ENCODE peak calls at places on chromosomes 12 and 14, in nine cellular contexts. G is transverse colon, U is breast epithelium, B is body of pancreas, Y is K562, F is heart left ventricle, P is HepG2, C is IMR-90, D is esophagus squamous epithelium. R is an unnamed sample.

GRCh38 chr12:108862588-108862959 is 5.2 kb upstream of the SSH1 start:
- DNase-seq in F (no peak), G (no peak), C (no peak), Y (no peak), D (no peak), U (no peak), P (no peak), B (no peak), R (no peak)

GRCh38 chr12:9367828-9368227 is 159.6 kb upstream of the PZP start:
- DNase-seq in U (no peak), F (no peak), D (no peak), B (no peak), C (no peak), P (no peak), G (no peak), Y (no peak), R (no peak)

GRCh38 chr14:25121342-25122129 is 71.6 kb upstream of the STXBP6 start:
- DNase-seq in G (no peak), P (peak), F (no peak), D (no peak), Y (peak), U (no peak), C (peak), B (no peak), R (no peak)

GRCh38 chr14:96762650-96763049 is 34.5 kb upstream of the VRK1 start:
- DNase-seq in D (no peak), C (peak), P (peak), Y (peak), F (no peak), G (no peak), U (no peak), B (peak), R (peak)

GRCh38 chr12:65832217-65832616 is 7.9 kb downstream of the HMGA2 start:
- DNase-seq in Y (no peak), C (no peak), B (no peak), P (no peak), G (no peak), U (no peak), D (no peak), F (no peak), R (no peak)

GRCh38 chr12:112806721-112807120 is 15.2 kb downstream of the RPH3A start:
- DNase-seq in U (no peak), C (no peak), B (no peak), Y (no peak), F (no peak), P (no peak), G (no peak), D (no peak), R (no peak)

GRCh38 chr14:68687746-68688145 is 105.1 kb downstream of the ZFP36L1 start:
- DNase-seq in U (no peak), F (no peak), G (no peak), C (peak), B (no peak), Y (no peak), P (no peak), D (no peak), R (no peak)

GRCh38 chr12:50924439-50925341 is 27.7 kb upstream of the HIGD1C start:
- DNase-seq in P (peak), B (peak), D (peak), G (peak), C (peak), Y (peak), U (peak), F (peak), R (peak)

GRCh38 chr14:23301288-23301968 is 1.2 kb downstream of the PPP1R3E start:
- DNase-seq in B (peak), G (peak), U (peak), D (peak), Y (peak), C (peak), F (peak), P (peak), R (peak)

GRCh38 chr12:93042283-93042682 is 113.2 kb upstream of the EEA1 start:
- DNase-seq in B (no peak), U (no peak), F (no peak), C (peak), D (no peak), P (no peak), Y (no peak), G (no peak), R (no peak)

GRCh38 chr14:59481407-59482119 is 2.6 kb downstream of the L3HYPDH start:
- DNase-seq in U (no peak), F (no peak), B (no peak), C (peak), D (no peak), Y (no peak), G (no peak), P (peak), R (no peak)

GRCh38 chr12:127652281-127652680 is 614.7 kb upstream of the TMEM132C start:
- DNase-seq in B (no peak), F (no peak), D (no peak), G (no peak), C (no peak), P (no peak), Y (no peak), U (no peak), R (no peak)

GRCh38 chr12:66514581-66514980 is 164.3 kb downstream of the GRIP1 start:
- DNase-seq in P (no peak), D (no peak), G (no peak), C (no peak), F (no peak), U (no peak), Y (no peak), B (no peak), R (no peak)

GRCh38 chr12:12859690-12860089 is 31.7 kb upstream of the GPRC5A start:
- DNase-seq in F (no peak), G (no peak), B (no peak), Y (no peak), P (no peak), D (no peak), U (no peak), C (peak), R (peak)

GRCh38 chr14:64857979-64858740 is 21.5 kb downstream of the SPTB start:
- DNase-seq in D (no peak), U (no peak), B (no peak), P (no peak), F (no peak), Y (no peak), C (no peak), G (no peak), R (no peak)

GRCh38 chr14:64856528-64857445 is 22.9 kb downstream of the SPTB start:
- DNase-seq in F (no peak), G (no peak), D (no peak), U (no peak), C (no peak), B (no peak), Y (no peak), P (no peak), R (no peak)

GRCh38 chr14:64860039-64860438 is 19.7 kb downstream of the SPTB start:
- DNase-seq in C (no peak), G (no peak), D (no peak), B (no peak), U (no peak), P (no peak), F (no peak), Y (no peak), R (peak)

GRCh38 chr14:64861916-64862315 is 17.8 kb downstream of the SPTB start:
- DNase-seq in B (no peak), G (no peak), F (no peak), D (no peak), Y (no peak), P (no peak), C (no peak), U (no peak), R (no peak)

DNA sequence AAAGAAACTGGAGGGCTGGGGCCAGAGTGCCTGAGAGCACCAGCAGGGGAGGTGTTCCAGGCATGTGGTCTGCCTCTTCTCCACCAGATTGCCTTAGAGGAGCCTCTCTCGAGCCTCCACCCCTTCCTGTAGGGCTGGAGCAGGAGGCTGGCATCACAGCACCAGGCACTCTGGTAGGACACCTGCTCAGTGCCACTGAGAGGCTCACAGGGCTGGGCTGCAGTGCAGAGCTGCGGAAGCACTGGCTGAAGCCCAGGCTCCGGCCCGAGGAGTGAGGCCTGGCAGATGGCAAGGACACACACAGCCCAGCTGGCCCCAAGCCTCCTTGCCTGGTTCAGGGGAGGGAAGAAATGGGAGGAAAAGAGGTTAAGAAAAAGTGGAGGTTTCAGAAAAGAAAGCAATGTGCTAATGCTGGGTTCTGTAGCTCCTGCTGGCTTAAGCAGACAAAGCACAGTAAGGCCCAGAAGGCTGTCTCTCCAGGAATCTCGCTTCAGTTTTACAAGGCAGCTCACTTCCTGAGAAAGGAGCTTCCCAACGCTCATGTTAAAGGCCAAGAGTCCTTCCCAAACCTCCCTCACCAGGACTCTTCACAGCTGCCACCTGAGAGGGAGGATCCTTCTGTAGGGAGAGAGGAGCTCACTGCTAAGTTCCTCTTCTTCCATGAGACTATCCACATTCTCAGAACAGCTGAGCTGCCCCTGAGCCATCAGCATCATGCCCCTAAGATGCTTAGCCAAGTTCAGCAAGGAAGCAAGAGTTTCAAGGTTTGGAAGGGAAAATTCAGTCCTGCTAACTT is 23.8 kb downstream of the SPTB start:
- DNase-seq in P (no peak), C (no peak), F (no peak), Y (no peak), G (no peak), D (no peak), B (peak), U (no peak), R (no peak)
- TF ChIP-seq POLR2A in P (no peak), C (no peak), F (no peak), Y (no peak), G (no peak), D (no peak), B (no peak), U (no peak), R (no peak)

GRCh38 chr12:104957388-104958008 is 592 bp downstream of the SLC41A2 start:
- DNase-seq in B (no peak), G (peak), U (no peak), Y (no peak), F (no peak), D (no peak), P (no peak), C (no peak), R (no peak)

GRCh38 chr12:104956870-104957301 is 1.2 kb downstream of the SLC41A2 start:
- DNase-seq in B (no peak), G (no peak), D (no peak), P (no peak), C (peak), F (no peak), Y (no peak), U (no peak), R (no peak)

GRCh38 chr12:104960464-104960863 is 2.4 kb upstream of the SLC41A2 start:
- DNase-seq in B (no peak), C (no peak), Y (no peak), G (no peak), P (no peak), U (no peak), D (no peak), F (no peak), R (no peak)

GRCh38 chr12:104958946-104959841 is 1.1 kb upstream of the SLC41A2 start:
- DNase-seq in G (no peak), P (peak), D (no peak), F (no peak), Y (peak), B (peak), U (no peak), C (peak), R (peak)

DNA sequence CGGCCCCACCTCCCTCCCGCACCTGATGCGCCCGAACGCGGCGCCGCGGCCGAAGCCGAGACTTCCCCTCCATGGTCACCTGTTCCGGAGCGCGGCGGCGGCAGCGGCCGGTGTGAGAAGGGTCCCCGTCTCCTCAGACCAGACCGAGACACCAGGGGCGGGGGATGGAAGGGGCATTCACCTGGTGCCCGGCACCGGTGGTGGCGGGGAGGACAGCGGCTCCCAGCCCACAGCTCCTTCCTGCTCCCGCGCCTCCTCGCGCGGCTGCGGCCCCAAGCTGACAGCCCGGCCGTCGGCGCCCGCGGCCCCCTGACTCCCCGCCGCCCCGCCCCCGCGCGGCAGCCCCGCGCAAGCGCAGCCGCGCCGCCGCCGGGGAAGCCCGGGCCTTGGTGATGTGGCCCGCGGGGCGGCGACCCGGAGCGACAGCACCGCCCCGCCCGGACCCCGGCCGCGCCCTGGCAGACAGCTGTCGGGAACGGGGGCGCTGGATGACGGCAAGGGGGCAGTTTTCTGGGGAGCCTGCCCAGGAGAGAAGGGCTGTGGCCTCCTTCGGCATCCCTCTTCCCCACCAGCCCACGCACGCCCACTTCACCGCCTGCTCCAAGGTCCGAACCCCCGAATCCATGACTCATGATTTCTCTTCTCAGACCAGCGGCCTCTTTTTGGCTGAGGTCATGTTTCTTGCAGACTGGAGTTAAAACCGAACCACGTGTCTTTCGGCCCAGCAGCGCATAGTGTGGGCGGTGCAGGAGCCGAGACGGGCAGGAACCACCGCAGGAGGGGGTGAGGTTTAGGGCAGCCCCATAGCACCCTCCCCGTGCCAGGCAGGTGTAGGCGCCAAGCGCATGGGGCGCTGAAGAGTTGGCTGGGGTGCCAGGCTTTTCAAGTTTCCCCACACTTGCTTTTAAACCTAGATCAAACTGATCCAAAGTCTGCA is at the start of gene SLC41A2:
- DNase-seq in Y (peak), F (peak), U (peak), C (peak), G (peak), P (peak), D (peak), B (peak), R (peak)
- TF ChIP-seq POLR2A in Y (no peak), F (no peak), U (no peak), C (peak), G (peak), P (peak), D (no peak), B (peak), R (no peak)

GRCh38 chr12:1662761-1663439 is 28.0 kb upstream of the ADIPOR2 start:
- DNase-seq in C (no peak), P (no peak), F (peak), Y (peak), G (peak), D (no peak), U (peak), B (peak), R (peak)

GRCh38 chr12:1665366-1665765 is 25.5 kb upstream of the ADIPOR2 start:
- DNase-seq in G (no peak), P (no peak), U (no peak), B (no peak), Y (no peak), D (no peak), F (no peak), C (no peak), R (no peak)

GRCh38 chr12:1660304-1661187 is 30.3 kb upstream of the ADIPOR2 start:
- DNase-seq in Y (no peak), P (peak), C (no peak), U (peak), D (no peak), F (peak), G (peak), B (peak), R (peak)

GRCh38 chr12:1663440-1664132 is 27.3 kb upstream of the ADIPOR2 start:
- DNase-seq in D (no peak), F (no peak), B (no peak), Y (no peak), U (no peak), P (no peak), G (no peak), C (no peak), R (no peak)

GRCh38 chr12:1661553-1662335 is 29.1 kb upstream of the ADIPOR2 start:
- DNase-seq in G (peak), Y (peak), B (peak), C (peak), P (peak), F (peak), U (peak), D (peak), R (peak)
- TF ChIP-seq POLR2A in G (peak), Y (peak), B (peak), C (no peak), P (peak), F (peak), U (no peak), D (no peak), R (peak)

GRCh38 chr14:75805646-75806045 is 144.6 kb downstream of the TTLL5 start:
- DNase-seq in G (no peak), P (no peak), C (no peak), Y (no peak), F (no peak), B (no peak), D (no peak), U (no peak), R (no peak)

GRCh38 chr14:75811136-75811839 is 150.2 kb downstream of the TTLL5 start:
- DNase-seq in F (no peak), C (no peak), Y (no peak), D (no peak), P (no peak), G (no peak), B (no peak), U (no peak), R (peak)

GRCh38 chr14:75803768-75804167 is 142.7 kb downstream of the TTLL5 start:
- DNase-seq in D (no peak), U (no peak), Y (no peak), C (no peak), G (no peak), B (no peak), F (no peak), P (no peak), R (no peak)

GRCh38 chr14:75804570-75805275 is 143.7 kb downstream of the TTLL5 start:
- DNase-seq in F (no peak), C (no peak), D (no peak), Y (no peak), G (no peak), P (no peak), B (no peak), U (no peak), R (no peak)

GRCh38 chr14:75806247-75806876 is 145.3 kb downstream of the TTLL5 start:
- DNase-seq in P (no peak), F (no peak), Y (no peak), G (no peak), C (no peak), B (no peak), D (no peak), U (no peak), R (no peak)
- TF ChIP-seq POLR2A in P (no peak), F (no peak), Y (no peak), G (no peak), C (no peak), B (no peak), D (no peak), U (no peak), R (no peak)

R was measured in erythroblast.